ENCODE peak calls at places on chromosome 19, in seven cellular contexts. T is hepatocyte, V is adrenal gland, F is transverse colon, X is endothelial cell of umbilical vein, W is aorta, U is neuronal stem cell. Q is an unnamed sample.

GRCh38 chr19:34096020-34096915 is 76.0 kb upstream of the LSM14A start:
- DNase-seq in X (peak; percentile 59), U (peak; percentile 53), T (peak; percentile 67), F (no peak), V (no peak), W (no peak), Q (peak; percentile 75)

GRCh38 chr19:14096272-14096992 is 5.9 kb upstream of the SAMD1 start:
- DNase-seq in V (no peak), U (no peak), X (no peak), F (no peak), W (no peak), T (no peak), Q (no peak)

GRCh38 chr19:11658954-11659353 is 61.7 kb downstream of the ZNF627 start:
- DNase-seq in F (peak; percentile 27), V (no peak), T (no peak), X (no peak), U (no peak), W (no peak), Q (no peak)

GRCh38 chr19:29162694-29163093 is 50.3 kb downstream of the UQCRFS1 start:
- DNase-seq in F (no peak), W (no peak), X (no peak), U (no peak), T (no peak), V (peak; percentile 21), Q (no peak)

GRCh38 chr19:50252111-50252886 is 48.9 kb downstream of the MYH14 start:
- DNase-seq in U (no peak), T (no peak), W (no peak), X (peak; percentile 25), F (peak; percentile 26), V (no peak), Q (peak; percentile 27)

GRCh38 chr19:45395524-45396388 is 9.1 kb downstream of the PPP1R13L start:
- DNase-seq in F (no peak), X (no peak), T (no peak), U (no peak), W (no peak), V (no peak), Q (no peak)

GRCh38 chr19:4749870-4750269 is 26.2 kb upstream of the DPP9 start:
- DNase-seq in F (no peak), U (no peak), T (no peak), V (no peak), X (no peak), W (no peak), Q (peak; percentile 67)

GRCh38 chr19:14366529-14366928 is 14.7 kb upstream of the ADGRE5 start:
- DNase-seq in W (peak; percentile 83), U (no peak), V (peak; percentile 52), X (peak; percentile 61), T (peak; percentile 81), F (peak; percentile 95), Q (peak; percentile 80)

GRCh38 chr19:30717381-30717780 is 345.2 kb downstream of the ZNF536 start:
- DNase-seq in F (no peak), T (no peak), X (no peak), U (no peak), W (no peak), V (no peak), Q (no peak)

GRCh38 chr19:2016041-2016807 is 710 bp upstream of the BTBD2 start:
- DNase-seq in W (peak; percentile 87), T (peak; percentile 83), F (peak; percentile 84), U (peak; percentile 45), X (peak; percentile 42), V (peak; percentile 86), Q (peak; percentile 81)

GRCh38 chr19:15672580-15673175 is at the start of gene CYP4F12:
- DNase-seq in W (peak; percentile 91), T (peak; percentile 11), V (peak; percentile 95), U (no peak), F (peak; percentile 96), X (no peak), Q (peak; percentile 17)

GRCh38 chr19:54173951-54174817 is 1.2 kb upstream of the TMC4 start:
- DNase-seq in T (no peak), V (no peak), X (no peak), F (no peak), U (no peak), W (no peak), Q (no peak)

GRCh38 chr19:42655748-42656147 is 61.0 kb upstream of the CEACAM8 start:
- DNase-seq in F (no peak), V (no peak), T (no peak), W (no peak), X (no peak), U (no peak), Q (no peak)

GRCh38 chr19:8044018-8044417 is 8.5 kb upstream of the CCL25 start:
- DNase-seq in W (no peak), V (peak; percentile 39), T (no peak), U (no peak), F (no peak), X (no peak), Q (no peak)

GRCh38 chr19:42563352-42564210 is 31.1 kb downstream of the CEACAM8 start:
- DNase-seq in T (peak; percentile 74), U (peak; percentile 20), X (peak; percentile 38), F (peak; percentile 35), W (no peak), V (peak; percentile 59), Q (peak; percentile 41)

GRCh38 chr19:46976845-46977320 is 42.8 kb upstream of the NPAS1 start:
- DNase-seq in U (peak; percentile 30), F (no peak), W (no peak), T (peak; percentile 62), V (peak; percentile 68), X (peak; percentile 58), Q (no peak)

GRCh38 chr19:53644061-53644816 is 12.4 kb downstream of the DPRX start:
- DNase-seq in X (no peak), W (no peak), T (no peak), V (no peak), U (no peak), F (no peak), Q (no peak)

GRCh38 chr19:13864513-13865242 is 12.3 kb upstream of the NANOS3 start:
- DNase-seq in U (no peak), X (no peak), F (no peak), V (no peak), T (peak; percentile 27), W (no peak), Q (peak; percentile 51)

GRCh38 chr19:3983936-3984583 is 1.2 kb downstream of the EEF2 start:
- DNase-seq in F (peak; percentile 70), T (peak; percentile 57), W (no peak), U (no peak), X (peak; percentile 34), V (peak; percentile 82), Q (no peak)

GRCh38 chr19:54429545-54430227 is 14.4 kb downstream of the TTYH1 start:
- DNase-seq in F (no peak), T (no peak), W (peak; percentile 73), U (no peak), X (no peak), V (no peak), Q (no peak)

GRCh38 chr19:3687774-3688706 is 12.2 kb downstream of the PIP5K1C start:
- DNase-seq in T (peak; percentile 58), V (no peak), X (no peak), U (no peak), W (no peak), F (peak; percentile 54), Q (no peak)

GRCh38 chr19:19602136-19602712 is 16.3 kb downstream of the PBX4 start:
- DNase-seq in X (no peak), T (no peak), U (no peak), V (no peak), W (no peak), F (no peak), Q (no peak)

GRCh38 chr19:44796701-44797115 is 12.2 kb upstream of the BCAM start:
- DNase-seq in F (no peak), X (peak; percentile 26), T (no peak), W (no peak), U (no peak), V (no peak), Q (no peak)

DNA sequence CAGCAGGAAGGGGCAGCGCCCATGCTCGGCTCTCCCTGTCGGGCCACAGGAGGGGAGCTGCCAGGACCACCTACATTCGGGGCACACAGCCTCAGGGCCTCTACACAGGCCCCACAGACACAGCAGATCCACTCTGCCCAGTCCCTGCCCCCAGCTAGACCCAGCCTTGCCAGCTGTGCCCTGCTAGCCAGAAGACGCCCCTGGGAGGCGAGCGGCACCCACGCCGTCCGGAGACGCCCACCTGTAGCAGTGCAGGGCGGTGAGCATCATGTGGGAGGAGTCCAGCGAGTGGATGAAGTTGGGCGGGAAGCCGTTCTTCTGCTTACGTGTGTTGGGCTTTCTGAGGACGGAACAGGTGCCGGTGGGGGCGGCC is 15.1 kb downstream of the POLRMT start:
- DNase-seq in T (no peak), F (no peak), W (no peak), X (no peak), U (no peak), V (no peak), Q (no peak)
- H3K4me3 ChIP-seq in T (no peak overlapping the region), F (no peak overlapping the region), W (no peak overlapping the region), X (no peak overlapping the region), U (no peak overlapping the region), V (no peak overlapping the region), Q (no peak overlapping the region)

GRCh38 chr19:38697197-38697596 is 47.1 kb downstream of the CAPN12 start:
- DNase-seq in W (no peak), F (no peak), X (no peak), U (no peak), T (no peak), V (no peak), Q (no peak)
- H3K4me1 ChIP-seq in W (no peaks in the 10 kb centered on the region), F (peaks cover 91% of the 10 kb centered on the region), X (peaks cover 29% of the 10 kb centered on the region), U (peaks cover 32% of the 10 kb centered on the region), T (peaks cover 80% of the 10 kb centered on the region), V (peaks cover 55% of the 10 kb centered on the region), Q (peaks cover 38% of the 10 kb centered on the region)

DNA sequence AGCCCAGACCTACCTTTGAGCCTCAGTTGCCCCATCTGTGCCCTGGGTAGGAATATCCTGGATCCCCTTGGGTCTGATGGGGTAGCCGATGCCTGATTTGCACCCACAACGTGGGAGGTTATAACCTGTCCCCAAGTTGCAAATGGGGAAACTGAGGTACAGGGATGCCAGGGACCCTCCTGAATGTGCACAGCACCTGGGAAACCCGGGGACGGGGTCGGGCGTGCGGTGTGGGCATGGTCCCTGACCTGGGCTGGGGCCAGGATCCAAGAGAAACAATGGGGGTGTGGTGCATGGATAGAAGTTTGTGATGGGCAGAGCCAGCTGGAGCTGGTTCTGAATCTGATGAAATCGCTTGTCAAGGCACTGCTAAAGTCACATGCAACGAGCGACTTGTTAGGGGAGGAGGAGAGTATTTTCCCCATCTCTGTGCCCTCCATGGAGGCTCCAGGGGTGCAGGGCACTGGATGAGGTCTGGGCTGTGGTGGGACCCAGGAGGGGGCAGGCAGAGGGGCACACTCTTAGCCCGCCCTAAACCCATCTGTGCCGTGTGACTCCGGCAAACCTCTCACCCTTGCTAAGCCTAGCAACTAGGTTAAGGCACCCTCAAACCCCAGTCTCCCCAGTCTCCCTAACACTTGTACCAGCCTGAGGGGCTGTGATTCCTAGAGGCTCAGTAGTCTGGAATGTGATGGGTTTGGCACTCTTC is 739 bp downstream of the GDF15 start:
- DNase-seq in U (no peak), V (no peak), X (no peak), W (no peak), T (peak; percentile 11), F (peak; percentile 57), Q (peak; percentile 91)
- H3K27me3 ChIP-seq in U (peaks cover 36% of the 10 kb centered on the region), V (no peaks in the 10 kb centered on the region), X (no peaks in the 10 kb centered on the region), W (no peaks in the 10 kb centered on the region), T (no peaks in the 10 kb centered on the region), F (no peaks in the 10 kb centered on the region), Q (no peaks in the 10 kb centered on the region)

DNA sequence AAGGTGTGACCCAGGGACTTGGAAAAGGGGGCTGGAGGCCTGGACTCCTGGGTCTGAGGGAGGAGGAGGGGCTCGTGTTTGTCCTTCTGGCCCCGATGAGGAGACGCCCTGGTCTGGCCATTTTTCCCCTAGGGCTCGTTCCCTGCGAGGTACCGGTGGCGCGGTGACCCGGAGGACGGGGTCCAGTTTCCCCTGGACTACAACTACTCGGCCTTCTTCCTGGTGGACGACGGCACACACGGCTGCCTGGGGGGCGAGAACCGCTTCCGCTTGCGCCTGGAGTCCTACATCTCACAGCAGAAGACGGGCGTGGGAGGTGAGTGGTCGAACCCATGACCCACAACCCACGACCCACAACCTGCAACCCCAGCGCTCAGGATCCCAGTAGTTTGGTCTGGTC is 10.8 kb downstream of the TRPM4 start:
- DNase-seq in W (no peak), F (peak; percentile 22), U (no peak), T (no peak), V (no peak), X (no peak), Q (no peak)
- H3K4me3 ChIP-seq in W (no peak overlapping the region), F (peak overlapping the region; percentile 39), U (no peak overlapping the region), T (no peak overlapping the region), V (no peak overlapping the region), X (no peak overlapping the region), Q (no peak overlapping the region)

Q was measured in SJCRH30.